ENCODE peak calls at places on chromosomes 16 and 17, in ten cellular contexts. A, C, R, I, O, Z, Q, P, U and J are unnamed samples.

GRCh38 chr17:27318633-27319032 is 24.7 kb downstream of the WSB1 start:
- DNase-seq in A (no peak), C (no peak), R (no peak), I (no peak), O (no peak), Z (no peak), Q (no peak), P (no peak), U (no peak), J (no peak)

GRCh38 chr17:80862978-80863377 is 128.7 kb upstream of the CHMP6 start:
- DNase-seq in A (no peak), C (no peak), R (no peak), I (no peak), O (no peak), Z (no peak), Q (no peak), P (no peak), U (no peak), J (no peak)

GRCh38 chr16:47511882-47512281 is 50.8 kb downstream of the PHKB start:
- DNase-seq in A (no peak), C (no peak), R (no peak), I (no peak), O (peak), Z (no peak), Q (no peak), P (no peak), U (no peak), J (no peak)

GRCh38 chr16:15928261-15929104 is 20.9 kb upstream of the ABCC1 start:
- DNase-seq in A (no peak), C (peak), R (no peak), I (no peak), O (no peak), Z (no peak), Q (no peak), P (no peak), U (no peak), J (no peak)

GRCh38 chr17:71792966-71793365 is 327.9 kb upstream of the SOX9 start:
- DNase-seq in A (peak), C (no peak), R (peak), I (no peak), O (peak), Z (peak), Q (no peak), P (peak), U (peak), J (no peak)

GRCh38 chr17:59796785-59797205 is 89.3 kb downstream of the VMP1 start:
- DNase-seq in A (no peak), C (no peak), R (no peak), I (no peak), O (no peak), Z (no peak), Q (no peak), P (no peak), U (no peak), J (no peak)

GRCh38 chr16:78693496-78693895 is 594.0 kb downstream of the WWOX start:
- DNase-seq in A (no peak), C (no peak), R (no peak), I (no peak), O (no peak), Z (no peak), Q (no peak), P (no peak), U (no peak), J (no peak)

GRCh38 chr17:29613371-29613837 is 9.3 kb downstream of the CORO6 start:
- DNase-seq in A (no peak), C (peak), R (peak), I (peak), O (peak), Z (peak), Q (peak), P (peak), U (no peak), J (no peak)

GRCh38 chr17:43595466-43595865 is 49.3 kb upstream of the ETV4 start:
- DNase-seq in A (no peak), C (no peak), R (peak), I (no peak), O (no peak), Z (no peak), Q (no peak), P (no peak), U (no peak), J (no peak)

GRCh38 chr17:57724038-57724728 is 20.9 kb downstream of the CCDC182 start:
- DNase-seq in A (no peak), C (no peak), R (no peak), I (no peak), O (peak), Z (peak), Q (no peak), P (no peak), U (no peak), J (peak)

DNA sequence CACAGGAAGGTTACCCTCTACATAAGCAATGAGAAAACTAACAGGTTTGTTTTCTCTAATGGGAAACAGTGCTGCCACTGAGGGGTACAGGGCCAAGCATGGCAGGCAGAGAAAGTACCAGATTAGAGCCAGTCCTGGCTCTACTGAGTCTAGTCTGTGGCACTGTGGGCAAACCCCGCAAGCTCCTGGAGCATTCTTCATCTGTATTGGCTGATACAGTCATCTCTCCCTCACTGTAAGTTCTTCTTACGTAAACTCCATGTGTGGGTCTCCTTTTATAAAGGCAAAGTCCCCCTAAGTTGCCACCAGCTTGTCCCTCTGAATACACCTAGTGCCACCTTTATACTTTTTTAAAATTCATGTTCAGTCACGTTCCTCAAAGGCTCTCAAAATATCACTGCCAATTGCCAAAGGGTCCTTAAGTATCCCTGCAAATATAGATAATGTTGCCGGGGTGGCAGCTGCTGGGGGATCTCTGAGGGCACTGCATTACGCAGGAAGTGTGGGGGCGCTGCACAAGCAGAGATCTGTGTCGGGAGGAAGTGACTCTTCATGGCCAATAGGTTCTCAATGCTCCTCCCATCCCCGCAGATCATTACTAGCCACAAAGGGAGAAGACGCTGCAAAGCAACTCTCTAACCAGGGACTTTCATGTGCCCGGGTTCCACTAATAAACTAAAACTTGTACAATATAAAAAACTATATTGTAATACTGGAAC is 18.8 kb downstream of the XPO6 start:
- DNase-seq in A (no peak), C (no peak), R (peak), I (no peak), O (no peak), Z (no peak), Q (no peak), P (no peak), U (no peak), J (no peak)
- TF ChIP-seq CTCF in A (no peak), C (no peak), R (no peak), I (no peak), O (no peak), Z (no peak), Q (no peak), P (no peak), U (no peak), J (no peak)

DNA sequence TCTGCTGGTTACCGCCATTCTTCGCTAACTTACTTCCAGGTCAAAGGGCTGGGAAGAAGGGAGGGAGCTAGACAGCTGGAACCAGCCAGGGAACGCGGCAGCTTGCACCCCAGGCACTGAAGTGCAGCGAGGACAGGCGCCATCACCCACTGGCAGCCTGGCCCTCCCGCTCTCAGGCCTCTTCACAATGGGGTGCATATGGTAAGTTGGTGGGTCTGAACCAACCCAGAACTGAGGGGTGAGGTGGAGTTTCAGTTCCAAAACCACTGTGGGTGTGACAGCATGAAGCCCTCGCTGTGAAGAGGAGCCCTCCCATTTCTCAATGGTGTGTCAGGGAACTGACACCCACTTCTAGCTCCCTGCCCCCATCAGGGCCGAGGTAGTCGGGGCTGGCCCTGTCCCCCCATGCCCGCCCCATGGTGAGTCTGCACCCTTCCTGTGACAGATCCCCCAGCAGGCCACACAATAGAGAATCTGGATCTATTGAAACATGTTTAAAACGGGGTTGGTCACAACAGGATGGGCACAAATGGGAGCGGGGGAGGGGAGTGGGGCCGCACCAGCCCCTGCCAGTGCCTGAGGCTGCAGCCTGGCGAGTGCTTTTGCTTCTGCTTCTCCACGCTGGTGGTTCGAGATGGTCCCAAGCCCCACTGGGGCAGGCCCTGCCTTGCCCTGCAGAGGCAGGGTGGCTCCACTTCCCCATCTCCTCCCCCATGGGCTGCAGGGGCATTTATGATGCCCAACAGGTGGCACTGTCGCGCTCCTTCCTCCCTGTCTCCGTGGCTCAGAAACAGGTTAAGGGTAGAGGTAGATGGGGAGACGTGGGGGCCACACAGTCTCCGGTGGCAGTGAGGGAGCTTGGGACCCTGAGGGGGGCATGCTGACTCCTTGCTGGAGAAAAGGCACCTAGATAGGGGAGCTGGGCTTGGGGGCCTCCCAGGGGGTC is 2.3 kb downstream of the LIMD2 start:
- DNase-seq in A (peak), C (peak), R (peak), I (peak), O (peak), Z (no peak), Q (no peak), P (no peak), U (no peak), J (no peak)
- TF ChIP-seq CTCF in A (no peak), C (peak), R (peak), I (peak), O (peak), Z (no peak), Q (no peak), P (peak), U (peak), J (peak)

DNA sequence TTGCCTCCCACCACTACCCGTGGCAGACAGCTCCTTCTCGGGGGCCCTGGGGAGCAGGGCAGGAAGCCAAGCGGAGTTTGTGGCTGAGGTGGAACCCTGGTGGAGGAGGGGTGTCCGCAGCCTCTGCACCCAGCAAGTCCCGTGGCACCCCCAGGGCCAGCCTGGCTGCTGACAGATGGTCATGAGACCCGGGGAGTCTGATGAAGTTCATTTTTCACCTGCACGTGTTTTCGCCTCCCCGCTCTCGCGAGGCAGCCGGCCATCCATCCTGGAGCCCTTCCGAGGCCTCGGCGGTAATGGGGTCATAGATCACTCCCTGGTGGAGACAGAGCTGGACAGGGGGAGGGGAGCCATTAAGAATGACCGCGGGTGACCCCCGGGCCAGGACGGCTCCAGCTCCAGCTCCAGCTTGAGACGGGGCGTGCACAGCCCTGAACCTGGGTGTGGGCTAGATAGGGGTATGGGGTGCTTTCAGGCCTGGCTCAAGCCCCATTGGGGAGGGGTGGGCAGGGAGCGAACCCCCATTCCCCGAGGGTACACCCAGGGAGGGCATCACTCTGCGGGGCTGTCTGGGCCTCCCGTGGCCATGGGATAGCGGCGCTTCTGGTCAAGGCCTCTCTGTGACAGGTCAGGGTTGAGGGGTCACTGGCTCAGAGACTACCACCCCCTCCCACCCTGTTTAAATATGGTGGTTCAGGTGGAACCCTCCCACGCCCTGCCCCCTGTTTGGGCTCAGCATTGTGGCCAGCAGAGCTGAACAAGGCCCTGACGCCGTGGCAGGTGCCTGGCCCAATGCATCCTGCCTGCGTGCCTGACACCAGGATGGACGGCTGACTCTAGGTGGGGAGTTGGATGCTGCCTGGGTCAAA is 227.4 kb upstream of the GSE1 start:
- DNase-seq in A (no peak), C (no peak), R (no peak), I (peak), O (no peak), Z (no peak), Q (no peak), P (no peak), U (no peak), J (no peak)
- TF ChIP-seq CTCF in A (no peak), C (no peak), R (no peak), I (no peak), O (no peak), Z (no peak), Q (no peak), P (no peak), U (no peak), J (no peak)

GRCh38 chr17:19996086-19996485 is 13.1 kb upstream of the SPECC1 start:
- DNase-seq in A (no peak), C (no peak), R (no peak), I (no peak), O (no peak), Z (no peak), Q (no peak), P (no peak), U (no peak), J (no peak)

GRCh38 chr17:19996502-19996901 is 12.7 kb upstream of the SPECC1 start:
- DNase-seq in A (peak), C (no peak), R (peak), I (no peak), O (no peak), Z (no peak), Q (no peak), P (no peak), U (no peak), J (no peak)

GRCh38 chr17:19987897-19988296 is 10.3 kb upstream of the AKAP10 start:
- DNase-seq in A (no peak), C (no peak), R (no peak), I (no peak), O (no peak), Z (no peak), Q (no peak), P (no peak), U (no peak), J (no peak)

GRCh38 chr17:19991252-19991885 is 13.7 kb upstream of the AKAP10 start:
- DNase-seq in A (no peak), C (no peak), R (no peak), I (no peak), O (no peak), Z (no peak), Q (no peak), P (no peak), U (no peak), J (no peak)

DNA sequence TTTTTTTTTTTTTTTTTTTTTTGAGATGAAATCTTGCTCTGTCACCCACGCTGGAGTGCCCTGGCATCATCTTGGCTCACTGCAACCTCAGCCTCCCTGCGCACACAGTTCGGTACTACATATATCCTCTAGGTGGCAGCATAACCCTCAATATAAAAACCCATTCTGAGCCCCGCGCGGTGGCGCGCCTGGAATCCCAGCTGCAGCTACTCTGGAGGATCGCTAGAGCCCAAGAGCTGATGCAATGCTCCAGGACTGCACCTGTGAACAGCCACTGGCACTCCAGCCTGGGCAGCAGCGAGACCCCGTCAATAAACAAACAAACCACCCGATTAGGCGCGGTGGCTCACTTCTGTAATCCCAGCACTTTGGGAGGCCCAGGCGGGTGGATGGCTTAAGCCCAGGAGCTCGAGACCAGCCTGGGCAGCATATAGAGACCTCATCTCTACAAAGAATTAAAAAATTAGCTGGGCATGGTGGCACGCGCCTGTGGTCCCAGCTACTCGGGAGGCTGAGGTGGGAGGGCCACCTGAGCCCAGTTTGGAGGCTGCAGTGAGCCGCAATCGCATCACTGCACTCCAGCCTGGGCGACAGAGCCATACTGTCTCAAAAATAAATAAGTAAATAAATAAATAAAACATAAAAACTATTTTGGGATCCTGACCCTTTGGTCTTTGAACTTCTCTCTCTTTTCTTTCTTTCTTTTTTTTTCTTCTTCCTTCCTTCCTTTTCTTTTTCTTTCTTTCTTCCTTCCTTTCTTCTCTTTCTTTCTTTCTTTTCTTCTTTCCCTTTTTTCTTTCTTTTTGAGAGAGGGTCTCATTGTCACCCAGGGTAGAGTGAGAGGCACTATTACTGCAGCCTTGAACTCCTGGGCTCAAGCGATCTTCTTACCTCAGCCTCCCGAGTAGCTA is 15.4 kb upstream of the AKAP10 start:
- DNase-seq in A (peak), C (peak), R (peak), I (peak), O (peak), Z (peak), Q (peak), P (peak), U (peak), J (no peak)
- TF ChIP-seq CTCF in A (peak), C (peak), R (peak), I (peak), O (peak), Z (peak), Q (peak), P (peak), U (peak), J (peak)

DNA sequence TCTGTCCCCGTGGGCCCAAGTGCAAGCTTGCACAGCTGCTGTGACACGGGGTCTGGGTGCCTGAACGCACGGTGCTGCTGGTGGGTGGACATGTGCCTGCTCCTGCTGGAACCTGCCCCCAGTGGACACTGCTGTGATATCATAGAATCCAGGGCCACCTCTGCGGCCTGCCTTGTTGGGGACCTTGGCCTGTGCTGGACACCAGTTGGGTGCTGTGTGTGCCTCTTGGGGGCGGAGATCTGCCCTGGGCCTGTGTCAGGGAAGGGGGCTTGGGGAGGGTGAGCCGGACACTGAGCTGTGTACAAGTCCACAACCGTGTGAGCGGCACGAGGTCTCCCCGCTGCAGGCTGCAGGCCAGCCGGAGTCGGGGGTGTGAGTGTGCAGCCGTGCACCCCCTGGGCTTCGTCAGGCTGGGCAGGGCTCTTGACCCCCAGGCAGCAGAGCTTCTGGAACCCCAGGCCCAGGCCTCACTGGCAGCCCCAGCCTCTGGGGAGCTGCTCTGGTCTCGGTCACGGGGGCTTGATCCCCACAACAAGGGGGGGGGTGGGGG is 33.3 kb downstream of the GSE1 start:
- DNase-seq in A (no peak), C (no peak), R (no peak), I (no peak), O (no peak), Z (no peak), Q (no peak), P (no peak), U (no peak), J (no peak)
- TF ChIP-seq CTCF in A (no peak), C (no peak), R (no peak), I (no peak), O (peak), Z (no peak), Q (no peak), P (no peak), U (no peak), J (no peak)

GRCh38 chr17:46195217-46195855 is 2.1 kb upstream of the KANSL1 start:
- DNase-seq in A (no peak), C (no peak), R (no peak), I (peak), O (no peak), Z (no peak), Q (no peak), P (no peak), U (no peak), J (no peak)

GRCh38 chr17:46192484-46193245 is 564 bp downstream of the KANSL1 start:
- DNase-seq in A (peak), C (peak), R (peak), I (peak), O (peak), Z (peak), Q (peak), P (peak), U (no peak), J (peak)

GRCh38 chr17:46194393-46195216 is 1.4 kb upstream of the KANSL1 start:
- DNase-seq in A (peak), C (peak), R (peak), I (no peak), O (peak), Z (peak), Q (no peak), P (peak), U (no peak), J (no peak)

GRCh38 chr17:46193246-46193625 is at the start of gene KANSL1:
- DNase-seq in A (peak), C (peak), R (peak), I (peak), O (peak), Z (peak), Q (peak), P (peak), U (no peak), J (peak)

GRCh38 chr17:46193626-46194392 is 580 bp upstream of the KANSL1 start:
- DNase-seq in A (peak), C (peak), R (peak), I (peak), O (peak), Z (peak), Q (peak), P (peak), U (peak), J (peak)
- TF ChIP-seq CTCF in A (peak), C (peak), R (no peak), I (peak), O (no peak), Z (no peak), Q (peak), P (no peak), U (no peak), J (no peak)

GRCh38 chr16:67207857-67208524 is 9.1 kb downstream of the ELMO3 start:
- DNase-seq in A (no peak), C (peak), R (peak), I (peak), O (no peak), Z (peak), Q (no peak), P (peak), U (no peak), J (no peak)
- TF ChIP-seq CTCF in A (no peak), C (no peak), R (no peak), I (no peak), O (no peak), Z (no peak), Q (no peak), P (no peak), U (no peak), J (no peak)